ENCODE peak calls at places on chromosome 3, in six cellular contexts. Z is fibroblast of lung, Q is H9, N is neural progenitor cell, H is mammary epithelial cell, U is K562. I is an unnamed sample.
A peak's percentile ranks its signal among the peaks of the same experiment; 100 is the strongest.

GRCh38 chr3:36894924-36895323 is 49.9 kb downstream of the TRANK1 start:
- DNase-seq in Z (no peak), Q (no peak), N (no peak), H (no peak), U (no peak), I (no peak)

GRCh38 chr3:9497821-9498565 is 55.6 kb downstream of the LHFPL4 start:
- DNase-seq in Z (peak; percentile 92), Q (no peak), N (no peak), H (peak; percentile 85), U (no peak), I (no peak)

GRCh38 chr3:6532101-6532500 is 328.8 kb upstream of the GRM7 start:
- DNase-seq in Z (no peak), Q (no peak), N (no peak), H (no peak), U (no peak), I (no peak)

GRCh38 chr3:111319598-111319997 is 222.4 kb upstream of the CD96 start:
- DNase-seq in Z (no peak), Q (no peak), N (no peak), H (no peak), U (no peak), I (no peak)

GRCh38 chr3:17806876-17807275 is 64.4 kb upstream of the TBC1D5 start:
- DNase-seq in Z (no peak), Q (no peak), N (no peak), H (no peak), U (no peak), I (no peak)

GRCh38 chr3:149340310-149340933 is 7.0 kb upstream of the TM4SF18 start:
- DNase-seq in Z (peak; percentile 58), Q (no peak), N (no peak), H (peak; percentile 27), U (no peak), I (no peak)

GRCh38 chr3:169929830-169930519 is 18.6 kb downstream of the SAMD7 start:
- DNase-seq in Z (no peak), Q (no peak), N (no peak), H (no peak), U (peak; percentile 21), I (no peak)

GRCh38 chr3:177640319-177640997 is 443.2 kb upstream of the TBL1XR1 start:
- DNase-seq in Z (no peak), Q (peak; percentile 31), N (no peak), H (no peak), U (no peak), I (peak; percentile 56)

GRCh38 chr3:120634539-120634938 is 38.4 kb downstream of the NDUFB4 start:
- DNase-seq in Z (peak; percentile 8), Q (no peak), N (no peak), H (peak; percentile 20), U (no peak), I (no peak)

GRCh38 chr3:197242784-197243432 is 55.5 kb downstream of the DLG1 start:
- DNase-seq in Z (no peak), Q (peak; percentile 49), N (peak; percentile 62), H (peak; percentile 51), U (no peak), I (no peak)

GRCh38 chr3:118943597-118943996 is 91.0 kb downstream of the IGSF11 start:
- DNase-seq in Z (no peak), Q (no peak), N (no peak), H (no peak), U (peak; percentile 25), I (no peak)

GRCh38 chr3:112333002-112333385 is at the start of gene CD200:
- DNase-seq in Z (peak; percentile 70), Q (peak; percentile 67), N (peak; percentile 81), H (peak; percentile 63), U (no peak), I (no peak)

GRCh38 chr3:24017305-24017704 is 72.2 kb downstream of the NR1D2 start:
- DNase-seq in Z (no peak), Q (no peak), N (no peak), H (no peak), U (no peak), I (no peak)

GRCh38 chr3:111299070-111299672 is 227.6 kb downstream of the NECTIN3 start:
- DNase-seq in Z (peak; percentile 59), Q (no peak), N (peak; percentile 45), H (peak; percentile 69), U (no peak), I (peak; percentile 48)

GRCh38 chr3:117131259-117131658 is 421.7 kb downstream of the TUSC7 start:
- DNase-seq in Z (no peak), Q (no peak), N (no peak), H (no peak), U (no peak), I (no peak)

GRCh38 chr3:127289646-127290575 is 2.1 kb upstream of the PRR20G start:
- DNase-seq in Z (peak; percentile 45), Q (no peak), N (no peak), H (peak; percentile 50), U (no peak), I (no peak)

DNA sequence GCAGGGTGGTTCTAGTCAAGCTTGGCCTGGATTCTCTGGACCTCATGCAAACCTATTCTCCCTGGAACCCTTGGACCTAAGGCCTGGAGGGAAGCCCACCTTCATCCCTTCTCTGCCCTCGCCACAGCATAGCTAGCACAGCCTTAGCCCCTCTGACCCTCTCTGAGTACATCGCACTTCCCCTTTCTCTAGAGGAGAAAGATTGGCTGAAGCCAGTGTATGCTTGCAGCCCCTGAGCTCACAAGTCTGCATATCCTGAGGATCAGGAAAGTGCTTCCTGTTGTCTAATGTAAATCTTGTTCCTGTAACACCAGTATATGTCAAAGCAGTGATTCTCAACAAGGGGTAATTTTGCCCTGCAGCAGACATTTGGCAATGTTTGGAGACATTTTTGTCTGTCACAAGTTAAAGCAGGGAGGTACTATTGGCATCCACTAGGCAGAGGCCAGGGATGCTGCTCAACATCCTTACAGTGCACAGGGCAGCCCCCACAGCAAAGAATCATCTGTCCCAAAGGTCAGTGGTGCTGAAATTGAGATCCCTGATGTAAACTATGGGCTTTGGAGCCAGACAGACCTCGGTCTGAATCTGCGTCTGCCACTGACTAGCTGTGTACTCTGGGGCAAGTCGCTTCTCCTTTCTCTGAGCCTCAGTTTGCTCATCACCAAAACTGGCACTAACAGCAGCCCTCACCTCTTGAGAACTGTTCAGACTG is 2.2 kb upstream of the PRKCD start:
- DNase-seq in Z (no peak), Q (no peak), N (no peak), H (no peak), U (no peak), I (no peak)
- H3K9ac ChIP-seq in Z (no peak overlapping the region), Q (no peak overlapping the region), N (no peak overlapping the region), H (no peak overlapping the region), U (no peak overlapping the region), I (no peak overlapping the region)

GRCh38 chr3:187208159-187208558 is 10.9 kb downstream of the RTP1 start:
- DNase-seq in Z (peak; percentile 88), Q (no peak), N (no peak), H (peak; percentile 87), U (no peak), I (no peak)
- H3K4me2 ChIP-seq in Z (no peak overlapping the region), Q (no peak overlapping the region), N (no peak overlapping the region), H (no peak overlapping the region), U (no peak overlapping the region), I (no peak overlapping the region)

DNA sequence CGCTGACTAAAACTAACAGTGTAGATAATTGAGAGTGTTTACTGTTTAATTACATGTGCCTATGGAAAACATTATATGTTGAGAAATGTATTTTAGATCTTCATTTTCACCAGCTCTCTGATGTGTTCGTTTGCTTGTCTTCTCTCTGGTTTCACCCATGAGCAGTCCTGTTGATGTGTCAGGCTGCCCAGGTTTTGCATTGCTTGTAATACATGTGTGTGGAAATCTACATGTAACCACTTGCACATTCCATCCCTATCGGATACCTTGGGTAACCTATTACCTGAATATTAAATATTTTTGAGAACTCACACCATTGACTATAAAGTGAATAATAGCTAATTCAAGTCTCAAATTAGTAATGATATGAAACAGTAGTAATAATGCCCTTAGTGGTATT is 13.1 kb downstream of the PPP4R2 start:
- DNase-seq in Z (no peak), Q (no peak), N (no peak), H (no peak), U (no peak), I (no peak)
- H4K20me1 ChIP-seq in Z (peaks cover 4% of the 10 kb centered on the region), Q (no peaks in the 10 kb centered on the region), N (peaks cover 100% of the 10 kb centered on the region), H (peaks cover 30% of the 10 kb centered on the region), U (peaks cover 29% of the 10 kb centered on the region), I (peaks cover 92% of the 10 kb centered on the region)

GRCh38 chr3:186108941-186109865 is at the start of gene ETV5:
- DNase-seq in Z (peak; percentile 100), Q (peak; percentile 100), N (peak; percentile 99), H (peak; percentile 100), U (peak; percentile 98), I (peak; percentile 94)

GRCh38 chr3:186102687-186103086 is 6.2 kb downstream of the ETV5 start:
- DNase-seq in Z (no peak), Q (no peak), N (no peak), H (no peak), U (no peak), I (no peak)

GRCh38 chr3:186108106-186108940 is 566 bp downstream of the ETV5 start:
- DNase-seq in Z (peak; percentile 71), Q (peak; percentile 74), N (peak; percentile 88), H (peak; percentile 56), U (peak; percentile 73), I (peak; percentile 75)

GRCh38 chr3:186107148-186108105 is 1.5 kb downstream of the ETV5 start:
- DNase-seq in Z (peak; percentile 80), Q (peak; percentile 81), N (peak; percentile 93), H (peak; percentile 69), U (peak; percentile 55), I (peak; percentile 73)

DNA sequence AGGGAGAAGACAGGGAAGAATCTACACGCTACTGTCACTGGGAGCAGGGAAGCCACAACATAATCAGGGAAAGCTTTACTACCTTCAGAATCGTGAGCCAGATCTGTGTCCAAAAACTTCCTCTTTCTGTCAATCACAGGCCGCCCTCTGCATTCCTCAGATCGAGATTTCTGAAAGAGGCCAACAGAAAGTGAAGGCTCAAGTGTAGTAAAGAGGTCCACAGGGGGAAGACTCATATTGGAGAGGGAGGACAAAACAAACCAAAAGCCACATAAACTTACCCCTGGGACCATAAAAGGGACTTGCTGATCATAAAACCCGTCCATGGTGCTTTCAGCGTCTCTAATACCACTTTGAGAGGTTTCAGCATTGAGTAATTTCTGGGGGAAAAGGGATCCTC is 3.3 kb downstream of the ETV5 start:
- DNase-seq in Z (no peak), Q (no peak), N (no peak), H (no peak), U (no peak), I (no peak)
- H3K9ac ChIP-seq in Z (no peak overlapping the region), Q (no peak overlapping the region), N (no peak overlapping the region), H (no peak overlapping the region), U (no peak overlapping the region), I (no peak overlapping the region)

GRCh38 chr3:40309925-40310635 is 573 bp downstream of the EIF1B start:
- DNase-seq in Z (peak; percentile 60), Q (no peak), N (peak; percentile 69), H (peak; percentile 19), U (peak; percentile 67), I (peak; percentile 41)

GRCh38 chr3:40313975-40314860 is 4.7 kb downstream of the EIF1B start:
- DNase-seq in Z (no peak), Q (no peak), N (no peak), H (no peak), U (no peak), I (no peak)

GRCh38 chr3:40309439-40309924 is at the start of gene EIF1B:
- DNase-seq in Z (peak; percentile 94), Q (peak; percentile 98), N (peak; percentile 98), H (peak; percentile 96), U (peak; percentile 98), I (peak; percentile 98)

GRCh38 chr3:40310690-40311089 is 1.2 kb downstream of the EIF1B start:
- DNase-seq in Z (peak; percentile 42), Q (no peak), N (peak; percentile 15), H (no peak), U (no peak), I (no peak)

GRCh38 chr3:40312661-40313226 is 3.2 kb downstream of the EIF1B start:
- DNase-seq in Z (peak; percentile 33), Q (no peak), N (no peak), H (no peak), U (peak; percentile 50), I (no peak)
- H3K4me2 ChIP-seq in Z (no peak overlapping the region), Q (no peak overlapping the region), N (no peak overlapping the region), H (no peak overlapping the region), U (peak overlapping the region; percentile 7), I (no peak overlapping the region)